ENCODE peak calls at places on chromosome 5, in ten cellular contexts. P is naive B cell; A is NCI-H2029 treated with DMSO at 0.1 percent for 48 hours; K is mesendoderm; U is HuH-7.5; S is stimulated activated CD8-positive, alpha-beta memory T cell treated with anti-CD3 and anti-CD28 coated beads, Interleukin-4, amount 100 ng/mL, for 24 hours; L is HS-27A; M is RPMI8226; Z is GM12865; J is AG08395. I is an unnamed sample.

GRCh38 chr5:40503438-40503837 is 176.3 kb upstream of the PTGER4 start:
- DNase-seq in P (no peak), A (no peak), K (no peak), U (no peak), S (no peak), L (no peak), M (no peak), Z (no peak), J (no peak), I (no peak)

GRCh38 chr5:103411721-103412120 is 150.9 kb downstream of the NUDT12 start:
- DNase-seq in P (no peak), A (no peak), K (no peak), U (no peak), S (no peak), L (no peak), M (no peak), Z (no peak), J (no peak), I (no peak)

GRCh38 chr5:16866795-16867584 is 69.1 kb downstream of the MYO10 start:
- DNase-seq in P (no peak), A (no peak), K (peak; percentile 36), U (no peak), S (no peak), L (no peak), M (no peak), Z (no peak), J (peak; percentile 66), I (peak; percentile 75)

GRCh38 chr5:172172912-172173591 is 15.0 kb downstream of the STK10 start:
- DNase-seq in P (no peak), A (no peak), K (no peak), U (no peak), S (no peak), L (no peak), M (no peak), Z (no peak), J (no peak), I (no peak)

GRCh38 chr5:28743362-28743761 is 1705.0 kb upstream of the CDH9 start:
- DNase-seq in P (no peak), A (no peak), K (no peak), U (no peak), S (no peak), L (no peak), M (no peak), Z (no peak), J (no peak), I (no peak)

GRCh38 chr5:142977363-142978051 is 207.3 kb downstream of the ARHGAP26 start:
- DNase-seq in P (no peak), A (no peak), K (peak; percentile 67), U (no peak), S (peak; percentile 20), L (peak; percentile 55), M (peak; percentile 89), Z (peak; percentile 77), J (peak; percentile 53), I (peak; percentile 37)

GRCh38 chr5:88984040-88984439 is 101.1 kb upstream of the MEF2C start:
- DNase-seq in P (no peak), A (peak; percentile 67), K (no peak), U (no peak), S (no peak), L (no peak), M (no peak), Z (no peak), J (no peak), I (no peak)

GRCh38 chr5:176597417-176598389 is 12.3 kb downstream of the GPRIN1 start:
- DNase-seq in P (no peak), A (no peak), K (peak; percentile 53), U (no peak), S (no peak), L (no peak), M (no peak), Z (no peak), J (no peak), I (peak; percentile 61)

GRCh38 chr5:77972545-77973252 is 196.6 kb upstream of the TBCA start:
- DNase-seq in P (peak; percentile 26), A (no peak), K (peak; percentile 6), U (no peak), S (peak; percentile 9), L (no peak), M (no peak), Z (peak; percentile 80), J (peak; percentile 11), I (peak; percentile 72)

GRCh38 chr5:144332265-144332664 is 161.6 kb downstream of the KCTD16 start:
- DNase-seq in P (no peak), A (no peak), K (peak; percentile 66), U (no peak), S (no peak), L (no peak), M (peak; percentile 8), Z (no peak), J (no peak), I (peak; percentile 70)

GRCh38 chr5:132474881-132475511 is 15.6 kb downstream of the IRF1 start:
- DNase-seq in P (no peak), A (no peak), K (peak; percentile 81), U (no peak), S (no peak), L (no peak), M (no peak), Z (no peak), J (no peak), I (peak; percentile 70)

GRCh38 chr5:73233461-73234151 is 60.6 kb downstream of the TMEM174 start:
- DNase-seq in P (no peak), A (no peak), K (peak; percentile 37), U (no peak), S (no peak), L (no peak), M (no peak), Z (no peak), J (no peak), I (peak; percentile 79)

GRCh38 chr5:133322743-133323142 is 270.9 kb downstream of the HSPA4 start:
- DNase-seq in P (no peak), A (no peak), K (no peak), U (no peak), S (no peak), L (no peak), M (no peak), Z (no peak), J (no peak), I (no peak)

GRCh38 chr5:6766558-6767191 is 53.4 kb downstream of the TENT4A start:
- DNase-seq in P (no peak), A (peak; percentile 96), K (peak; percentile 12), U (peak; percentile 40), S (peak; percentile 32), L (peak; percentile 82), M (peak; percentile 88), Z (peak; percentile 18), J (peak; percentile 92), I (no peak)

GRCh38 chr5:170393235-170393634 is 4.1 kb upstream of the KCNMB1 start:
- DNase-seq in P (peak; percentile 28), A (no peak), K (no peak), U (no peak), S (no peak), L (no peak), M (no peak), Z (no peak), J (no peak), I (no peak)

GRCh38 chr5:160333726-160334125 is 21.4 kb upstream of the CCNJL start:
- DNase-seq in P (no peak), A (no peak), K (no peak), U (no peak), S (no peak), L (no peak), M (no peak), Z (no peak), J (peak; percentile 53), I (no peak)

GRCh38 chr5:54088081-54088480 is 222.3 kb downstream of the ARL15 start:
- DNase-seq in P (no peak), A (no peak), K (no peak), U (no peak), S (no peak), L (no peak), M (no peak), Z (no peak), J (no peak), I (no peak)

GRCh38 chr5:102152906-102153787 is 142.9 kb downstream of the SLCO4C1 start:
- DNase-seq in P (peak; percentile 1), A (peak; percentile 27), K (peak; percentile 66), U (peak; percentile 24), S (no peak), L (no peak), M (peak; percentile 30), Z (peak; percentile 28), J (no peak), I (peak; percentile 60)

GRCh38 chr5:115439639-115440038 is 104.9 kb downstream of the FEM1C start:
- DNase-seq in P (no peak), A (no peak), K (no peak), U (no peak), S (no peak), L (no peak), M (no peak), Z (no peak), J (no peak), I (no peak)

GRCh38 chr5:179679014-179679674 is 1.7 kb downstream of the CBY3 start:
- DNase-seq in P (peak; percentile 45), A (peak; percentile 64), K (peak; percentile 93), U (no peak), S (peak; percentile 42), L (no peak), M (peak; percentile 83), Z (peak; percentile 96), J (no peak), I (peak; percentile 91)

GRCh38 chr5:167732499-167732898 is 558.9 kb upstream of the WWC1 start:
- DNase-seq in P (no peak), A (no peak), K (no peak), U (no peak), S (no peak), L (no peak), M (no peak), Z (no peak), J (no peak), I (no peak)

GRCh38 chr5:134784241-134784920 is 25.8 kb downstream of the DDX46 start:
- DNase-seq in P (peak; percentile 6), A (no peak), K (no peak), U (no peak), S (no peak), L (no peak), M (peak; percentile 4), Z (peak; percentile 18), J (no peak), I (no peak)

GRCh38 chr5:37323607-37324006 is 47.3 kb downstream of the NUP155 start:
- DNase-seq in P (no peak), A (no peak), K (no peak), U (no peak), S (no peak), L (no peak), M (no peak), Z (no peak), J (no peak), I (no peak)

GRCh38 chr5:140557136-140557805 is at the start of gene SRA1:
- DNase-seq in P (peak; percentile 83), A (peak; percentile 59), K (peak; percentile 95), U (peak; percentile 95), S (peak; percentile 84), L (peak; percentile 45), M (peak; percentile 94), Z (peak; percentile 93), J (peak; percentile 93), I (peak; percentile 96)

GRCh38 chr5:116343961-116344360 is 230.7 kb downstream of the SEMA6A start:
- DNase-seq in P (no peak), A (no peak), K (peak; percentile 87), U (no peak), S (no peak), L (no peak), M (no peak), Z (no peak), J (no peak), I (peak; percentile 89)

GRCh38 chr5:1118231-1118698 is 6.4 kb upstream of the SLC12A7 start:
- DNase-seq in P (no peak), A (peak; percentile 78), K (no peak), U (no peak), S (no peak), L (no peak), M (peak; percentile 88), Z (no peak), J (no peak), I (no peak)

GRCh38 chr5:32426440-32427151 is 17.9 kb downstream of the ZFR start:
- DNase-seq in P (no peak), A (no peak), K (no peak), U (no peak), S (no peak), L (no peak), M (no peak), Z (no peak), J (no peak), I (no peak)

GRCh38 chr5:116291271-116291670 is 206.4 kb downstream of the COMMD10 start:
- DNase-seq in P (no peak), A (no peak), K (no peak), U (no peak), S (no peak), L (no peak), M (no peak), Z (no peak), J (no peak), I (no peak)

I was measured in endodermal cell.